ENCODE peak calls at places on chromosomes 11 and 22, in five cellular contexts. One of them, this sample, is unnamed.
A peak's percentile ranks its signal among the peaks of the same experiment; 100 is the strongest.

GRCh38 chr11:32704261-32704660 is 90.2 kb downstream of the CCDC73 start:
- DNase-seq in brain pericyte: no peak
- DNase-seq in stimulated activated CD4-positive, alpha-beta T cell treated with anti-CD3 and anti-CD28 coated beads, Interleukin-15, amount 100 ng/mL, for 24 hours: no peak
- DNase-seq in fibroblast of lung: no peak
- DNase-seq in nephron progenitor cell: no peak
- DNase-seq in this sample: no peak

GRCh38 chr11:122494171-122494570 is 161.4 kb upstream of the UBASH3B start:
- DNase-seq in brain pericyte: no peak
- DNase-seq in stimulated activated CD4-positive, alpha-beta T cell treated with anti-CD3 and anti-CD28 coated beads, Interleukin-15, amount 100 ng/mL, for 24 hours: no peak
- DNase-seq in fibroblast of lung: peak; percentile 53
- DNase-seq in nephron progenitor cell: no peak
- DNase-seq in this sample: peak; percentile 89

GRCh38 chr22:41491379-41492100 is 22.6 kb downstream of the ACO2 start:
- DNase-seq in brain pericyte: no peak
- DNase-seq in stimulated activated CD4-positive, alpha-beta T cell treated with anti-CD3 and anti-CD28 coated beads, Interleukin-15, amount 100 ng/mL, for 24 hours: no peak
- DNase-seq in fibroblast of lung: peak; percentile 16
- DNase-seq in nephron progenitor cell: no peak
- DNase-seq in this sample: peak; percentile 26

GRCh38 chr22:37626144-37626543 is 13.3 kb upstream of the SH3BP1 start:
- DNase-seq in brain pericyte: no peak
- DNase-seq in stimulated activated CD4-positive, alpha-beta T cell treated with anti-CD3 and anti-CD28 coated beads, Interleukin-15, amount 100 ng/mL, for 24 hours: no peak
- DNase-seq in fibroblast of lung: peak; percentile 59
- DNase-seq in nephron progenitor cell: no peak
- DNase-seq in this sample: peak; percentile 60

GRCh38 chr22:17906978-17907730 is 117.2 kb downstream of the MICAL3 start:
- DNase-seq in brain pericyte: no peak
- DNase-seq in stimulated activated CD4-positive, alpha-beta T cell treated with anti-CD3 and anti-CD28 coated beads, Interleukin-15, amount 100 ng/mL, for 24 hours: no peak
- DNase-seq in fibroblast of lung: no peak
- DNase-seq in nephron progenitor cell: no peak
- DNase-seq in this sample: no peak

GRCh38 chr11:17777086-17777725 is 42.6 kb downstream of the KCNC1 start:
- DNase-seq in brain pericyte: no peak
- DNase-seq in stimulated activated CD4-positive, alpha-beta T cell treated with anti-CD3 and anti-CD28 coated beads, Interleukin-15, amount 100 ng/mL, for 24 hours: no peak
- DNase-seq in fibroblast of lung: no peak
- DNase-seq in nephron progenitor cell: no peak
- DNase-seq in this sample: no peak

GRCh38 chr11:129861702-129862107 is 33.7 kb downstream of the NFRKB start:
- DNase-seq in brain pericyte: no peak
- DNase-seq in stimulated activated CD4-positive, alpha-beta T cell treated with anti-CD3 and anti-CD28 coated beads, Interleukin-15, amount 100 ng/mL, for 24 hours: no peak
- DNase-seq in fibroblast of lung: peak; percentile 90
- DNase-seq in nephron progenitor cell: peak; percentile 27
- DNase-seq in this sample: peak; percentile 75

GRCh38 chr11:15907806-15908205 is 448.5 kb downstream of the SOX6 start:
- DNase-seq in brain pericyte: no peak
- DNase-seq in stimulated activated CD4-positive, alpha-beta T cell treated with anti-CD3 and anti-CD28 coated beads, Interleukin-15, amount 100 ng/mL, for 24 hours: no peak
- DNase-seq in fibroblast of lung: no peak
- DNase-seq in nephron progenitor cell: no peak
- DNase-seq in this sample: no peak

GRCh38 chr22:23533328-23533762 is 46.7 kb downstream of the IGLL1 start:
- DNase-seq in brain pericyte: no peak
- DNase-seq in stimulated activated CD4-positive, alpha-beta T cell treated with anti-CD3 and anti-CD28 coated beads, Interleukin-15, amount 100 ng/mL, for 24 hours: peak; percentile 61
- DNase-seq in fibroblast of lung: no peak
- DNase-seq in nephron progenitor cell: peak; percentile 80
- DNase-seq in this sample: no peak

GRCh38 chr11:104897891-104898684 is at the start of gene CASP12:
- DNase-seq in brain pericyte: no peak
- DNase-seq in stimulated activated CD4-positive, alpha-beta T cell treated with anti-CD3 and anti-CD28 coated beads, Interleukin-15, amount 100 ng/mL, for 24 hours: no peak
- DNase-seq in fibroblast of lung: peak; percentile 38
- DNase-seq in nephron progenitor cell: no peak
- DNase-seq in this sample: peak; percentile 45

GRCh38 chr11:110409174-110409573 is 20.6 kb upstream of the FDX1 start:
- DNase-seq in brain pericyte: no peak
- DNase-seq in stimulated activated CD4-positive, alpha-beta T cell treated with anti-CD3 and anti-CD28 coated beads, Interleukin-15, amount 100 ng/mL, for 24 hours: no peak
- DNase-seq in fibroblast of lung: peak; percentile 63
- DNase-seq in nephron progenitor cell: no peak
- DNase-seq in this sample: peak; percentile 56

GRCh38 chr22:30004101-30004500 is 76.2 kb upstream of the HORMAD2 start:
- DNase-seq in brain pericyte: no peak
- DNase-seq in stimulated activated CD4-positive, alpha-beta T cell treated with anti-CD3 and anti-CD28 coated beads, Interleukin-15, amount 100 ng/mL, for 24 hours: no peak
- DNase-seq in fibroblast of lung: no peak
- DNase-seq in nephron progenitor cell: no peak
- DNase-seq in this sample: no peak

GRCh38 chr11:72781313-72782080 is 12.3 kb downstream of the STARD10 start:
- DNase-seq in brain pericyte: no peak
- DNase-seq in stimulated activated CD4-positive, alpha-beta T cell treated with anti-CD3 and anti-CD28 coated beads, Interleukin-15, amount 100 ng/mL, for 24 hours: peak; percentile 60
- DNase-seq in fibroblast of lung: no peak
- DNase-seq in nephron progenitor cell: peak; percentile 68
- DNase-seq in this sample: no peak

GRCh38 chr22:35312198-35313059 is 12.7 kb downstream of the TOM1 start:
- DNase-seq in brain pericyte: no peak
- DNase-seq in stimulated activated CD4-positive, alpha-beta T cell treated with anti-CD3 and anti-CD28 coated beads, Interleukin-15, amount 100 ng/mL, for 24 hours: no peak
- DNase-seq in fibroblast of lung: peak; percentile 46
- DNase-seq in nephron progenitor cell: no peak
- DNase-seq in this sample: peak; percentile 60

GRCh38 chr11:114147389-114148382 is 88.2 kb downstream of the ZBTB16 start:
- DNase-seq in brain pericyte: no peak
- DNase-seq in stimulated activated CD4-positive, alpha-beta T cell treated with anti-CD3 and anti-CD28 coated beads, Interleukin-15, amount 100 ng/mL, for 24 hours: no peak
- DNase-seq in fibroblast of lung: peak; percentile 56
- DNase-seq in nephron progenitor cell: no peak
- DNase-seq in this sample: no peak

GRCh38 chr22:50570861-50571260 is 7.4 kb downstream of the CPT1B start:
- DNase-seq in brain pericyte: no peak
- DNase-seq in stimulated activated CD4-positive, alpha-beta T cell treated with anti-CD3 and anti-CD28 coated beads, Interleukin-15, amount 100 ng/mL, for 24 hours: no peak
- DNase-seq in fibroblast of lung: no peak
- DNase-seq in nephron progenitor cell: no peak
- DNase-seq in this sample: no peak

GRCh38 chr22:36267058-36267457 is 14.1 kb downstream of the APOL1 start:
- DNase-seq in brain pericyte: no peak
- DNase-seq in stimulated activated CD4-positive, alpha-beta T cell treated with anti-CD3 and anti-CD28 coated beads, Interleukin-15, amount 100 ng/mL, for 24 hours: no peak
- DNase-seq in fibroblast of lung: no peak
- DNase-seq in nephron progenitor cell: no peak
- DNase-seq in this sample: no peak

GRCh38 chr11:111455291-111456085 is 56.7 kb downstream of the BTG4 start:
- DNase-seq in brain pericyte: no peak
- DNase-seq in stimulated activated CD4-positive, alpha-beta T cell treated with anti-CD3 and anti-CD28 coated beads, Interleukin-15, amount 100 ng/mL, for 24 hours: no peak
- DNase-seq in fibroblast of lung: no peak
- DNase-seq in nephron progenitor cell: no peak
- DNase-seq in this sample: no peak

This sample was measured in fibroblast of gingiva.